ENCODE peak calls at places on chromosomes 3 and 15, in nine cellular contexts. E, B, H, T, S, O, J, D and M are unnamed samples.

GRCh38 chr3:127639173-127640030 is 10.4 kb downstream of the PODXL2 start:
- DNase-seq in E (no peak), B (no peak), H (no peak), T (peak; percentile 41), S (no peak), O (peak; percentile 80), J (no peak), D (peak; percentile 33), M (peak; percentile 31)

GRCh38 chr3:176375519-176375918 is 821.8 kb downstream of the TBL1XR1 start:
- DNase-seq in E (no peak), B (no peak), H (no peak), T (no peak), S (no peak), O (peak; percentile 21), J (no peak), D (peak; percentile 10), M (peak; percentile 4)

GRCh38 chr3:72821170-72821781 is 27.0 kb downstream of the SHQ1 start:
- DNase-seq in E (peak; percentile 26), B (no peak), H (peak; percentile 48), T (no peak), S (peak; percentile 65), O (peak; percentile 74), J (no peak), D (peak; percentile 54), M (no peak)

GRCh38 chr15:73518180-73518862 is 75.4 kb downstream of the REC114 start:
- DNase-seq in E (no peak), B (no peak), H (no peak), T (no peak), S (no peak), O (no peak), J (no peak), D (no peak), M (no peak)

GRCh38 chr15:80695911-80696651 is 971 bp downstream of the ABHD17C start:
- DNase-seq in E (no peak), B (peak; percentile 21), H (peak; percentile 17), T (peak; percentile 18), S (peak; percentile 74), O (peak; percentile 45), J (no peak), D (peak; percentile 22), M (peak; percentile 12)

GRCh38 chr3:14640157-14640562 is 11.4 kb upstream of the CCDC174 start:
- DNase-seq in E (no peak), B (no peak), H (no peak), T (no peak), S (no peak), O (no peak), J (no peak), D (peak; percentile 8), M (no peak)

GRCh38 chr3:147311716-147312115 is 94.6 kb downstream of the ZIC4 start:
- DNase-seq in E (no peak), B (no peak), H (no peak), T (no peak), S (no peak), O (no peak), J (no peak), D (peak; percentile 24), M (no peak)

GRCh38 chr15:70278644-70279043 is 180.9 kb upstream of the TLE3 start:
- DNase-seq in E (no peak), B (no peak), H (no peak), T (no peak), S (no peak), O (no peak), J (no peak), D (no peak), M (no peak)

GRCh38 chr3:38616658-38617057 is 32.8 kb downstream of the SCN5A start:
- DNase-seq in E (no peak), B (no peak), H (no peak), T (no peak), S (no peak), O (no peak), J (no peak), D (no peak), M (no peak)

GRCh38 chr3:49476563-49476962 is 6.5 kb downstream of the DAG1 start:
- DNase-seq in E (peak; percentile 40), B (no peak), H (peak; percentile 22), T (peak; percentile 36), S (no peak), O (peak; percentile 39), J (no peak), D (peak; percentile 28), M (peak; percentile 33)

GRCh38 chr3:176513604-176514003 is 683.7 kb downstream of the TBL1XR1 start:
- DNase-seq in E (no peak), B (no peak), H (peak; percentile 6), T (no peak), S (no peak), O (no peak), J (no peak), D (no peak), M (no peak)